ENCODE peak calls at places on chromosomes 3 and 15, in ten cellular contexts. V is IMR-90, G is GM12892, R is H7, Z is AG09309, E is cardiac fibroblast, H is SW 1271, B is AG09319, K is AG08395, M is GM04504. D is an unnamed sample.

GRCh38 chr3:8464668-8465067 is 37.0 kb upstream of the LMCD1 start:
- DNase-seq in V (no peak), G (no peak), R (no peak), Z (no peak), E (no peak), H (no peak), B (no peak), K (no peak), M (no peak), D (no peak)

GRCh38 chr3:158313344-158313927 is 203.5 kb downstream of the RSRC1 start:
- DNase-seq in V (peak), G (no peak), R (no peak), Z (no peak), E (peak), H (no peak), B (no peak), K (peak), M (peak), D (no peak)

GRCh38 chr15:48360841-48361240 is 29.6 kb downstream of the DUT start:
- DNase-seq in V (peak), G (no peak), R (no peak), Z (no peak), E (peak), H (no peak), B (no peak), K (no peak), M (no peak), D (no peak)

GRCh38 chr3:107315136-107315535 is 62.1 kb upstream of the CCDC54 start:
- DNase-seq in V (peak), G (no peak), R (no peak), Z (peak), E (peak), H (no peak), B (no peak), K (no peak), M (no peak), D (no peak)

GRCh38 chr3:46496745-46497555 is 826 bp upstream of the RTP3 start:
- DNase-seq in V (peak), G (no peak), R (peak), Z (no peak), E (peak), H (no peak), B (no peak), K (no peak), M (no peak), D (no peak)

GRCh38 chr3:18389108-18389733 is 35.9 kb downstream of the SATB1 start:
- DNase-seq in V (peak), G (no peak), R (peak), Z (no peak), E (peak), H (no peak), B (no peak), K (peak), M (peak), D (no peak)

GRCh38 chr3:24829632-24830229 is 335.1 kb upstream of the THRB start:
- DNase-seq in V (no peak), G (no peak), R (peak), Z (no peak), E (no peak), H (no peak), B (no peak), K (no peak), M (no peak), D (no peak)

GRCh38 chr15:90336705-90337141 is 15.4 kb upstream of the ZNF774 start:
- DNase-seq in V (peak), G (no peak), R (no peak), Z (no peak), E (peak), H (no peak), B (no peak), K (peak), M (no peak), D (no peak)

GRCh38 chr15:66617137-66618090 is 51.6 kb upstream of the LCTL start:
- DNase-seq in V (peak), G (no peak), R (peak), Z (peak), E (peak), H (no peak), B (peak), K (peak), M (no peak), D (no peak)

GRCh38 chr3:129581623-129582022 is 24.9 kb downstream of the PLXND1 start:
- DNase-seq in V (no peak), G (no peak), R (no peak), Z (no peak), E (no peak), H (no peak), B (no peak), K (no peak), M (no peak), D (no peak)

GRCh38 chr3:49028673-49029562 is at the start of gene IMPDH2:
- DNase-seq in V (peak), G (peak), R (peak), Z (peak), E (peak), H (peak), B (peak), K (peak), M (peak), D (peak)

GRCh38 chr3:172334743-172335142 is 113.5 kb downstream of the GHSR start:
- DNase-seq in V (no peak), G (no peak), R (no peak), Z (no peak), E (no peak), H (no peak), B (no peak), K (no peak), M (no peak), D (no peak)

GRCh38 chr3:188051801-188052228 is 102.1 kb upstream of the LPP start:
- DNase-seq in V (no peak), G (no peak), R (no peak), Z (no peak), E (peak), H (no peak), B (no peak), K (no peak), M (no peak), D (no peak)

GRCh38 chr3:126394179-126394976 is at the start of gene CFAP100:
- DNase-seq in V (peak), G (no peak), R (peak), Z (no peak), E (peak), H (no peak), B (no peak), K (peak), M (no peak), D (no peak)

GRCh38 chr15:96330450-96331140 is at the start of gene NR2F2:
- DNase-seq in V (peak), G (peak), R (peak), Z (peak), E (peak), H (peak), B (peak), K (peak), M (peak), D (no peak)

GRCh38 chr3:24684506-24685023 is 189.9 kb upstream of the THRB start:
- DNase-seq in V (no peak), G (no peak), R (peak), Z (no peak), E (no peak), H (no peak), B (no peak), K (no peak), M (no peak), D (no peak)

GRCh38 chr15:89500397-89501270 is 4.3 kb upstream of the RHCG start:
- DNase-seq in V (no peak), G (no peak), R (no peak), Z (no peak), E (no peak), H (no peak), B (no peak), K (no peak), M (no peak), D (no peak)

GRCh38 chr3:160956785-160957184 is 148.4 kb downstream of the B3GALNT1 start:
- DNase-seq in V (peak), G (no peak), R (no peak), Z (no peak), E (peak), H (no peak), B (no peak), K (peak), M (no peak), D (no peak)

GRCh38 chr3:135056084-135056730 is 261.1 kb downstream of the EPHB1 start:
- DNase-seq in V (no peak), G (no peak), R (no peak), Z (no peak), E (no peak), H (no peak), B (no peak), K (no peak), M (no peak), D (no peak)

GRCh38 chr15:55907797-55908196 is 85.6 kb downstream of the NEDD4 start:
- DNase-seq in V (peak), G (no peak), R (no peak), Z (peak), E (peak), H (peak), B (peak), K (peak), M (peak), D (no peak)

GRCh38 chr15:57784081-57784488 is 77.6 kb downstream of the POLR2M start:
- DNase-seq in V (no peak), G (no peak), R (no peak), Z (peak), E (peak), H (no peak), B (peak), K (peak), M (peak), D (no peak)

GRCh38 chr3:58059349-58060321 is 51.4 kb downstream of the FLNB start:
- DNase-seq in V (peak), G (no peak), R (no peak), Z (peak), E (peak), H (no peak), B (no peak), K (peak), M (peak), D (no peak)

GRCh38 chr15:67091073-67091965 is 25.9 kb downstream of the SMAD3 start:
- DNase-seq in V (peak), G (no peak), R (no peak), Z (no peak), E (peak), H (peak), B (no peak), K (peak), M (peak), D (no peak)

GRCh38 chr3:187719628-187720336 is 17.4 kb upstream of the RTP2 start:
- DNase-seq in V (no peak), G (no peak), R (peak), Z (no peak), E (no peak), H (no peak), B (no peak), K (no peak), M (no peak), D (no peak)

GRCh38 chr3:90080988-90081387 is 973.6 kb downstream of the EPHA3 start:
- DNase-seq in V (no peak), G (no peak), R (no peak), Z (no peak), E (no peak), H (no peak), B (no peak), K (no peak), M (no peak), D (no peak)

GRCh38 chr15:23565395-23566069 is at the start of gene MKRN3:
- DNase-seq in V (peak), G (no peak), R (no peak), Z (peak), E (peak), H (no peak), B (no peak), K (no peak), M (peak), D (no peak)

GRCh38 chr3:41244620-41245336 is 45.5 kb downstream of the CTNNB1 start:
- DNase-seq in V (no peak), G (no peak), R (no peak), Z (no peak), E (no peak), H (no peak), B (no peak), K (no peak), M (no peak), D (no peak)

GRCh38 chr3:171556574-171557145 is 96.5 kb upstream of the TNIK start:
- DNase-seq in V (peak), G (no peak), R (no peak), Z (no peak), E (peak), H (no peak), B (no peak), K (no peak), M (no peak), D (no peak)

GRCh38 chr3:183576487-183577107 is 21.1 kb upstream of the KLHL6 start:
- DNase-seq in V (no peak), G (no peak), R (peak), Z (no peak), E (peak), H (no peak), B (no peak), K (no peak), M (no peak), D (no peak)

GRCh38 chr3:86563358-86563970 is 427.5 kb downstream of the VGLL3 start:
- DNase-seq in V (peak), G (no peak), R (peak), Z (peak), E (peak), H (no peak), B (no peak), K (peak), M (peak), D (no peak)

GRCh38 chr3:126464093-126464492 is 11.6 kb downstream of the ZXDC start:
- DNase-seq in V (no peak), G (no peak), R (no peak), Z (no peak), E (no peak), H (no peak), B (no peak), K (no peak), M (no peak), D (no peak)

GRCh38 chr3:110261141-110261540 is 810.5 kb upstream of the NECTIN3 start:
- DNase-seq in V (no peak), G (no peak), R (no peak), Z (no peak), E (no peak), H (no peak), B (no peak), K (no peak), M (no peak), D (no peak)

GRCh38 chr15:92343869-92344643 is 49.6 kb upstream of the ST8SIA2 start:
- DNase-seq in V (no peak), G (no peak), R (peak), Z (no peak), E (no peak), H (no peak), B (no peak), K (no peak), M (no peak), D (no peak)

GRCh38 chr3:158106773-158107461 is 697 bp upstream of the SHOX2 start:
- DNase-seq in V (no peak), G (no peak), R (peak), Z (no peak), E (no peak), H (no peak), B (no peak), K (no peak), M (no peak), D (no peak)

GRCh38 chr3:172341482-172342059 is 106.7 kb downstream of the GHSR start:
- DNase-seq in V (peak), G (no peak), R (peak), Z (no peak), E (peak), H (no peak), B (no peak), K (peak), M (no peak), D (no peak)

GRCh38 chr3:9951962-9952805 is at the start of gene PRRT3:
- DNase-seq in V (peak), G (peak), R (peak), Z (no peak), E (peak), H (no peak), B (no peak), K (peak), M (no peak), D (peak)

D was measured in GM18507.